ENCODE peak calls at places on chromosomes 11 and 22, in ten cellular contexts. One of them, this sample, is unnamed. For H3K27me3, the result is how much of the 10 kb centered on the place peaks cover.

GRCh38 chr22:21444701-21445436 is 22.3 kb upstream of the TMEM191C start:
- DNase-seq in naive thymus-derived CD4-positive, alpha-beta T cell: peak
- DNase-seq in WERI-Rb-1: no peak
- DNase-seq in esophagus muscularis mucosa: no peak
- DNase-seq in CD8-positive, alpha-beta memory T cell: no peak
- DNase-seq in stomach: peak
- DNase-seq in heart left ventricle: no peak
- DNase-seq in effector memory CD4-positive, alpha-beta T cell: no peak
- DNase-seq in sigmoid colon: peak
- DNase-seq in cardiac muscle cell: no peak
- DNase-seq in this sample: peak

GRCh38 chr11:89612111-89612510 is 98.0 kb upstream of the TRIM77 start:
- DNase-seq in WERI-Rb-1: no peak
- DNase-seq in effector memory CD4-positive, alpha-beta T cell: no peak
- DNase-seq in stomach: no peak
- DNase-seq in cardiac muscle cell: no peak
- DNase-seq in heart left ventricle: no peak
- DNase-seq in CD8-positive, alpha-beta memory T cell: no peak
- DNase-seq in naive thymus-derived CD4-positive, alpha-beta T cell: no peak
- DNase-seq in esophagus muscularis mucosa: no peak
- DNase-seq in sigmoid colon: no peak
- DNase-seq in this sample: no peak

GRCh38 chr11:85672111-85672875 is 7.4 kb upstream of the CREBZF start:
- DNase-seq in heart left ventricle: no peak
- DNase-seq in esophagus muscularis mucosa: no peak
- DNase-seq in naive thymus-derived CD4-positive, alpha-beta T cell: no peak
- DNase-seq in cardiac muscle cell: no peak
- DNase-seq in sigmoid colon: no peak
- DNase-seq in WERI-Rb-1: no peak
- DNase-seq in stomach: no peak
- DNase-seq in effector memory CD4-positive, alpha-beta T cell: no peak
- DNase-seq in CD8-positive, alpha-beta memory T cell: no peak
- DNase-seq in this sample: no peak

GRCh38 chr11:37504066-37504611 is 906.1 kb upstream of the RAG2 start:
- DNase-seq in heart left ventricle: no peak
- DNase-seq in naive thymus-derived CD4-positive, alpha-beta T cell: no peak
- DNase-seq in sigmoid colon: no peak
- DNase-seq in effector memory CD4-positive, alpha-beta T cell: no peak
- DNase-seq in stomach: no peak
- DNase-seq in cardiac muscle cell: peak
- DNase-seq in WERI-Rb-1: no peak
- DNase-seq in esophagus muscularis mucosa: no peak
- DNase-seq in CD8-positive, alpha-beta memory T cell: no peak
- DNase-seq in this sample: no peak

GRCh38 chr11:131561486-131561885 is 191.1 kb downstream of the NTM start:
- DNase-seq in esophagus muscularis mucosa: no peak
- DNase-seq in naive thymus-derived CD4-positive, alpha-beta T cell: no peak
- DNase-seq in CD8-positive, alpha-beta memory T cell: no peak
- DNase-seq in stomach: no peak
- DNase-seq in sigmoid colon: no peak
- DNase-seq in cardiac muscle cell: no peak
- DNase-seq in heart left ventricle: no peak
- DNase-seq in effector memory CD4-positive, alpha-beta T cell: no peak
- DNase-seq in WERI-Rb-1: no peak
- DNase-seq in this sample: no peak

GRCh38 chr11:11552688-11553087 is 69.1 kb downstream of the GALNT18 start:
- DNase-seq in heart left ventricle: no peak
- DNase-seq in WERI-Rb-1: no peak
- DNase-seq in CD8-positive, alpha-beta memory T cell: no peak
- DNase-seq in cardiac muscle cell: no peak
- DNase-seq in naive thymus-derived CD4-positive, alpha-beta T cell: no peak
- DNase-seq in effector memory CD4-positive, alpha-beta T cell: no peak
- DNase-seq in stomach: no peak
- DNase-seq in esophagus muscularis mucosa: no peak
- DNase-seq in sigmoid colon: no peak
- DNase-seq in this sample: no peak

GRCh38 chr11:20355221-20356219 is 8.0 kb upstream of the HTATIP2 start:
- DNase-seq in heart left ventricle: no peak
- DNase-seq in cardiac muscle cell: peak
- DNase-seq in esophagus muscularis mucosa: no peak
- DNase-seq in CD8-positive, alpha-beta memory T cell: peak
- DNase-seq in effector memory CD4-positive, alpha-beta T cell: no peak
- DNase-seq in naive thymus-derived CD4-positive, alpha-beta T cell: no peak
- DNase-seq in stomach: peak
- DNase-seq in WERI-Rb-1: peak
- DNase-seq in sigmoid colon: no peak
- DNase-seq in this sample: peak

GRCh38 chr22:46391486-46392136 is 56.1 kb downstream of the TRMU start:
- DNase-seq in esophagus muscularis mucosa: no peak
- DNase-seq in CD8-positive, alpha-beta memory T cell: no peak
- DNase-seq in WERI-Rb-1: no peak
- DNase-seq in naive thymus-derived CD4-positive, alpha-beta T cell: no peak
- DNase-seq in heart left ventricle: peak
- DNase-seq in sigmoid colon: no peak
- DNase-seq in stomach: no peak
- DNase-seq in effector memory CD4-positive, alpha-beta T cell: no peak
- DNase-seq in cardiac muscle cell: no peak
- DNase-seq in this sample: no peak

GRCh38 chr11:2927851-2928604 is 1.2 kb downstream of the PHLDA2 start:
- DNase-seq in naive thymus-derived CD4-positive, alpha-beta T cell: no peak
- DNase-seq in cardiac muscle cell: peak
- DNase-seq in effector memory CD4-positive, alpha-beta T cell: no peak
- DNase-seq in CD8-positive, alpha-beta memory T cell: no peak
- DNase-seq in stomach: no peak
- DNase-seq in WERI-Rb-1: no peak
- DNase-seq in heart left ventricle: peak
- DNase-seq in sigmoid colon: no peak
- DNase-seq in esophagus muscularis mucosa: no peak
- DNase-seq in this sample: no peak

GRCh38 chr11:95736268-95737208 is 53.0 kb downstream of the FAM76B start:
- DNase-seq in esophagus muscularis mucosa: no peak
- DNase-seq in cardiac muscle cell: peak
- DNase-seq in effector memory CD4-positive, alpha-beta T cell: no peak
- DNase-seq in CD8-positive, alpha-beta memory T cell: no peak
- DNase-seq in heart left ventricle: no peak
- DNase-seq in WERI-Rb-1: no peak
- DNase-seq in stomach: no peak
- DNase-seq in sigmoid colon: no peak
- DNase-seq in naive thymus-derived CD4-positive, alpha-beta T cell: no peak
- DNase-seq in this sample: no peak

GRCh38 chr22:23161029-23161428 is 15.8 kb downstream of the RAB36 start:
- DNase-seq in sigmoid colon: no peak
- DNase-seq in stomach: no peak
- DNase-seq in effector memory CD4-positive, alpha-beta T cell: no peak
- DNase-seq in WERI-Rb-1: no peak
- DNase-seq in naive thymus-derived CD4-positive, alpha-beta T cell: no peak
- DNase-seq in cardiac muscle cell: no peak
- DNase-seq in esophagus muscularis mucosa: no peak
- DNase-seq in heart left ventricle: no peak
- DNase-seq in CD8-positive, alpha-beta memory T cell: no peak
- DNase-seq in this sample: no peak

GRCh38 chr11:85647604-85648299 is at the start of gene TMEM126A:
- DNase-seq in effector memory CD4-positive, alpha-beta T cell: peak
- DNase-seq in CD8-positive, alpha-beta memory T cell: peak
- DNase-seq in cardiac muscle cell: peak
- DNase-seq in WERI-Rb-1: peak
- DNase-seq in esophagus muscularis mucosa: peak
- DNase-seq in naive thymus-derived CD4-positive, alpha-beta T cell: peak
- DNase-seq in heart left ventricle: peak
- DNase-seq in sigmoid colon: peak
- DNase-seq in stomach: peak
- DNase-seq in this sample: peak

GRCh38 chr11:111541209-111542061 is 915 bp downstream of the LAYN start:
- DNase-seq in sigmoid colon: peak
- DNase-seq in heart left ventricle: peak
- DNase-seq in naive thymus-derived CD4-positive, alpha-beta T cell: no peak
- DNase-seq in esophagus muscularis mucosa: no peak
- DNase-seq in CD8-positive, alpha-beta memory T cell: no peak
- DNase-seq in effector memory CD4-positive, alpha-beta T cell: no peak
- DNase-seq in cardiac muscle cell: peak
- DNase-seq in WERI-Rb-1: no peak
- DNase-seq in stomach: no peak
- DNase-seq in this sample: peak

DNA sequence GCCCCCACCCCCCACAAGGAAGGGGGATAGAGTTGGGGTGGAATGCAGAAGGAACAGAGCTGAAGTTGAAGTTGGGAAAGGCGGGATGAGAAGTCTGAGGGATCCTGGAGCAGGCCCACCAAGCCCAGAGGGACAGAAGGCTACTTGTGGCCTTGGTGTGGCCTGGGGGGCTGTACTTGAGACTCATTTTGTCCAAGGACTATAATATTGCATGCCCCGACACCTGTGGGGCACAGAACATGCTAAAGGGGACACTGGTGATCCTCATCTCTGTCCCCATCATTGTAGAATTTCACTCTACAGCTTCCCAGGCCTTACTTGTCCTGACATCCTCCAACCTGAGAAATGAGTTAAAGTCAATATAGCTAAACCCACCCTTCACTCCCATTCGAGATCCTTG is 1.3 kb downstream of the ESAM start:
- DNase-seq in sigmoid colon: no peak
- DNase-seq in stomach: no peak
- DNase-seq in cardiac muscle cell: no peak
- DNase-seq in WERI-Rb-1: no peak
- DNase-seq in esophagus muscularis mucosa: peak
- DNase-seq in effector memory CD4-positive, alpha-beta T cell: no peak
- DNase-seq in CD8-positive, alpha-beta memory T cell: no peak
- DNase-seq in heart left ventricle: no peak
- DNase-seq in naive thymus-derived CD4-positive, alpha-beta T cell: no peak
- DNase-seq in this sample: no peak
- H3K27ac ChIP-seq in sigmoid colon: peak
- H3K27ac ChIP-seq in stomach: peak
- H3K27ac ChIP-seq in cardiac muscle cell: no peak
- H3K27ac ChIP-seq in WERI-Rb-1: no peak
- H3K27ac ChIP-seq in esophagus muscularis mucosa: peak
- H3K27ac ChIP-seq in effector memory CD4-positive, alpha-beta T cell: no peak
- H3K27ac ChIP-seq in CD8-positive, alpha-beta memory T cell: no peak
- H3K27ac ChIP-seq in heart left ventricle: peak
- H3K27ac ChIP-seq in naive thymus-derived CD4-positive, alpha-beta T cell: no peak
- H3K27ac ChIP-seq in this sample: no peak

GRCh38 chr11:65423516-65424199 is 1.1 kb downstream of the NEAT1 start:
- DNase-seq in esophagus muscularis mucosa: no peak
- DNase-seq in effector memory CD4-positive, alpha-beta T cell: no peak
- DNase-seq in stomach: peak
- DNase-seq in naive thymus-derived CD4-positive, alpha-beta T cell: peak
- DNase-seq in WERI-Rb-1: no peak
- DNase-seq in cardiac muscle cell: peak
- DNase-seq in sigmoid colon: peak
- DNase-seq in CD8-positive, alpha-beta memory T cell: no peak
- DNase-seq in heart left ventricle: peak
- DNase-seq in this sample: peak

GRCh38 chr11:65421204-65422103 is 1.1 kb upstream of the NEAT1 start:
- DNase-seq in effector memory CD4-positive, alpha-beta T cell: peak
- DNase-seq in naive thymus-derived CD4-positive, alpha-beta T cell: peak
- DNase-seq in WERI-Rb-1: peak
- DNase-seq in stomach: peak
- DNase-seq in heart left ventricle: peak
- DNase-seq in cardiac muscle cell: peak
- DNase-seq in sigmoid colon: peak
- DNase-seq in CD8-positive, alpha-beta memory T cell: peak
- DNase-seq in esophagus muscularis mucosa: peak
- DNase-seq in this sample: peak

GRCh38 chr11:65420506-65421203 is 1.9 kb upstream of the NEAT1 start:
- DNase-seq in esophagus muscularis mucosa: no peak
- DNase-seq in stomach: peak
- DNase-seq in CD8-positive, alpha-beta memory T cell: no peak
- DNase-seq in naive thymus-derived CD4-positive, alpha-beta T cell: no peak
- DNase-seq in sigmoid colon: no peak
- DNase-seq in cardiac muscle cell: no peak
- DNase-seq in WERI-Rb-1: no peak
- DNase-seq in effector memory CD4-positive, alpha-beta T cell: no peak
- DNase-seq in heart left ventricle: no peak
- DNase-seq in this sample: no peak

GRCh38 chr11:65422633-65423515 is at the start of gene NEAT1:
- DNase-seq in WERI-Rb-1: peak
- DNase-seq in sigmoid colon: peak
- DNase-seq in CD8-positive, alpha-beta memory T cell: peak
- DNase-seq in effector memory CD4-positive, alpha-beta T cell: peak
- DNase-seq in naive thymus-derived CD4-positive, alpha-beta T cell: peak
- DNase-seq in esophagus muscularis mucosa: peak
- DNase-seq in heart left ventricle: peak
- DNase-seq in stomach: peak
- DNase-seq in cardiac muscle cell: peak
- DNase-seq in this sample: peak

GRCh38 chr11:65422104-65422632 is 430 bp upstream of the NEAT1 start:
- DNase-seq in effector memory CD4-positive, alpha-beta T cell: peak
- DNase-seq in heart left ventricle: peak
- DNase-seq in WERI-Rb-1: peak
- DNase-seq in esophagus muscularis mucosa: peak
- DNase-seq in CD8-positive, alpha-beta memory T cell: peak
- DNase-seq in sigmoid colon: peak
- DNase-seq in naive thymus-derived CD4-positive, alpha-beta T cell: peak
- DNase-seq in stomach: peak
- DNase-seq in cardiac muscle cell: peak
- DNase-seq in this sample: peak
- H3K27me3 ChIP-seq in effector memory CD4-positive, alpha-beta T cell: under half
- H3K27me3 ChIP-seq in heart left ventricle: under half
- H3K27me3 ChIP-seq in WERI-Rb-1: under half
- H3K27me3 ChIP-seq in esophagus muscularis mucosa: under half
- H3K27me3 ChIP-seq in CD8-positive, alpha-beta memory T cell: under half
- H3K27me3 ChIP-seq in sigmoid colon: under half
- H3K27me3 ChIP-seq in naive thymus-derived CD4-positive, alpha-beta T cell: under half
- H3K27me3 ChIP-seq in stomach: under half
- H3K27me3 ChIP-seq in cardiac muscle cell: under half
- H3K27me3 ChIP-seq in this sample: under half

GRCh38 chr11:119028346-119029068 is 2.2 kb downstream of the SLC37A4 start:
- DNase-seq in sigmoid colon: no peak
- DNase-seq in CD8-positive, alpha-beta memory T cell: no peak
- DNase-seq in cardiac muscle cell: no peak
- DNase-seq in esophagus muscularis mucosa: no peak
- DNase-seq in effector memory CD4-positive, alpha-beta T cell: no peak
- DNase-seq in heart left ventricle: no peak
- DNase-seq in naive thymus-derived CD4-positive, alpha-beta T cell: no peak
- DNase-seq in WERI-Rb-1: no peak
- DNase-seq in stomach: no peak
- DNase-seq in this sample: peak
- H3K27ac ChIP-seq in sigmoid colon: no peak
- H3K27ac ChIP-seq in CD8-positive, alpha-beta memory T cell: peak
- H3K27ac ChIP-seq in cardiac muscle cell: no peak
- H3K27ac ChIP-seq in esophagus muscularis mucosa: no peak
- H3K27ac ChIP-seq in effector memory CD4-positive, alpha-beta T cell: no peak
- H3K27ac ChIP-seq in heart left ventricle: no peak
- H3K27ac ChIP-seq in naive thymus-derived CD4-positive, alpha-beta T cell: no peak
- H3K27ac ChIP-seq in WERI-Rb-1: peak
- H3K27ac ChIP-seq in stomach: peak
- H3K27ac ChIP-seq in this sample: peak

GRCh38 chr22:17483670-17484372 is 79.5 kb upstream of the SLC25A18 start:
- DNase-seq in WERI-Rb-1: no peak
- DNase-seq in CD8-positive, alpha-beta memory T cell: no peak
- DNase-seq in esophagus muscularis mucosa: no peak
- DNase-seq in stomach: no peak
- DNase-seq in naive thymus-derived CD4-positive, alpha-beta T cell: no peak
- DNase-seq in sigmoid colon: no peak
- DNase-seq in effector memory CD4-positive, alpha-beta T cell: no peak
- DNase-seq in cardiac muscle cell: peak
- DNase-seq in heart left ventricle: no peak
- DNase-seq in this sample: no peak
- H3K27me3 ChIP-seq in WERI-Rb-1: under half
- H3K27me3 ChIP-seq in CD8-positive, alpha-beta memory T cell: under half
- H3K27me3 ChIP-seq in esophagus muscularis mucosa: under half
- H3K27me3 ChIP-seq in stomach: under half
- H3K27me3 ChIP-seq in naive thymus-derived CD4-positive, alpha-beta T cell: under half
- H3K27me3 ChIP-seq in sigmoid colon: under half
- H3K27me3 ChIP-seq in effector memory CD4-positive, alpha-beta T cell: under half
- H3K27me3 ChIP-seq in cardiac muscle cell: under half
- H3K27me3 ChIP-seq in heart left ventricle: under half
- H3K27me3 ChIP-seq in this sample: under half

GRCh38 chr11:120121336-120121735 is 16.6 kb downstream of the TRIM29 start:
- DNase-seq in WERI-Rb-1: no peak
- DNase-seq in sigmoid colon: no peak
- DNase-seq in CD8-positive, alpha-beta memory T cell: no peak
- DNase-seq in cardiac muscle cell: no peak
- DNase-seq in naive thymus-derived CD4-positive, alpha-beta T cell: no peak
- DNase-seq in heart left ventricle: no peak
- DNase-seq in effector memory CD4-positive, alpha-beta T cell: no peak
- DNase-seq in stomach: no peak
- DNase-seq in esophagus muscularis mucosa: no peak
- DNase-seq in this sample: no peak
- H3K27ac ChIP-seq in WERI-Rb-1: no peak
- H3K27ac ChIP-seq in sigmoid colon: no peak
- H3K27ac ChIP-seq in CD8-positive, alpha-beta memory T cell: no peak
- H3K27ac ChIP-seq in cardiac muscle cell: no peak
- H3K27ac ChIP-seq in naive thymus-derived CD4-positive, alpha-beta T cell: no peak
- H3K27ac ChIP-seq in heart left ventricle: no peak
- H3K27ac ChIP-seq in effector memory CD4-positive, alpha-beta T cell: no peak
- H3K27ac ChIP-seq in stomach: no peak
- H3K27ac ChIP-seq in esophagus muscularis mucosa: no peak
- H3K27ac ChIP-seq in this sample: no peak

This sample was measured in body of pancreas.